ENCODE peak calls at places on chromosome 14, in nine cellular contexts. One of them, this sample, is unnamed.

GRCh38 chr14:36091096-36091495 is 85.4 kb downstream of the PTCSC3 start:
- DNase-seq in NCI-H1436: no peak
- DNase-seq in naive thymus-derived CD8-positive, alpha-beta T cell: no peak
- DNase-seq in RWPE1: peak
- DNase-seq in stimulated activated CD4-positive, alpha-beta T cell treated with anti-CD3 and anti-CD28 coated beads, Interleukin-15, amount 100 ng/mL, for 1 hour: no peak
- DNase-seq in neural crest cell: no peak
- DNase-seq in lung: peak
- DNase-seq in stimulated activated CD8-positive, alpha-beta memory T cell treated with anti-CD3 and anti-CD28 coated beads, Interleukin-4, amount 100 ng/mL, for 1 hour: no peak
- DNase-seq in central memory CD4-positive, alpha-beta T cell: no peak
- DNase-seq in this sample: no peak

GRCh38 chr14:91403069-91403600 is 14.5 kb downstream of the CCDC88C start:
- DNase-seq in NCI-H1436: no peak
- DNase-seq in naive thymus-derived CD8-positive, alpha-beta T cell: no peak
- DNase-seq in RWPE1: no peak
- DNase-seq in stimulated activated CD4-positive, alpha-beta T cell treated with anti-CD3 and anti-CD28 coated beads, Interleukin-15, amount 100 ng/mL, for 1 hour: no peak
- DNase-seq in neural crest cell: no peak
- DNase-seq in lung: no peak
- DNase-seq in stimulated activated CD8-positive, alpha-beta memory T cell treated with anti-CD3 and anti-CD28 coated beads, Interleukin-4, amount 100 ng/mL, for 1 hour: no peak
- DNase-seq in central memory CD4-positive, alpha-beta T cell: no peak
- DNase-seq in this sample: no peak

GRCh38 chr14:92737206-92737605 is 11.2 kb downstream of the LGMN start:
- DNase-seq in NCI-H1436: no peak
- DNase-seq in naive thymus-derived CD8-positive, alpha-beta T cell: peak
- DNase-seq in RWPE1: no peak
- DNase-seq in stimulated activated CD4-positive, alpha-beta T cell treated with anti-CD3 and anti-CD28 coated beads, Interleukin-15, amount 100 ng/mL, for 1 hour: no peak
- DNase-seq in neural crest cell: no peak
- DNase-seq in lung: no peak
- DNase-seq in stimulated activated CD8-positive, alpha-beta memory T cell treated with anti-CD3 and anti-CD28 coated beads, Interleukin-4, amount 100 ng/mL, for 1 hour: no peak
- DNase-seq in central memory CD4-positive, alpha-beta T cell: no peak
- DNase-seq in this sample: no peak

GRCh38 chr14:34113051-34113511 is 162.2 kb upstream of the EGLN3 start:
- DNase-seq in NCI-H1436: no peak
- DNase-seq in naive thymus-derived CD8-positive, alpha-beta T cell: no peak
- DNase-seq in RWPE1: peak
- DNase-seq in stimulated activated CD4-positive, alpha-beta T cell treated with anti-CD3 and anti-CD28 coated beads, Interleukin-15, amount 100 ng/mL, for 1 hour: no peak
- DNase-seq in neural crest cell: no peak
- DNase-seq in lung: no peak
- DNase-seq in stimulated activated CD8-positive, alpha-beta memory T cell treated with anti-CD3 and anti-CD28 coated beads, Interleukin-4, amount 100 ng/mL, for 1 hour: no peak
- DNase-seq in central memory CD4-positive, alpha-beta T cell: no peak
- DNase-seq in this sample: no peak

GRCh38 chr14:102819176-102819628 is 42.0 kb downstream of the TRAF3 start:
- DNase-seq in NCI-H1436: no peak
- DNase-seq in naive thymus-derived CD8-positive, alpha-beta T cell: no peak
- DNase-seq in RWPE1: peak
- DNase-seq in stimulated activated CD4-positive, alpha-beta T cell treated with anti-CD3 and anti-CD28 coated beads, Interleukin-15, amount 100 ng/mL, for 1 hour: no peak
- DNase-seq in neural crest cell: no peak
- DNase-seq in lung: no peak
- DNase-seq in stimulated activated CD8-positive, alpha-beta memory T cell treated with anti-CD3 and anti-CD28 coated beads, Interleukin-4, amount 100 ng/mL, for 1 hour: no peak
- DNase-seq in central memory CD4-positive, alpha-beta T cell: peak
- DNase-seq in this sample: no peak

GRCh38 chr14:93582516-93582915 is 151.8 kb downstream of the UNC79 start:
- DNase-seq in NCI-H1436: no peak
- DNase-seq in naive thymus-derived CD8-positive, alpha-beta T cell: no peak
- DNase-seq in RWPE1: no peak
- DNase-seq in stimulated activated CD4-positive, alpha-beta T cell treated with anti-CD3 and anti-CD28 coated beads, Interleukin-15, amount 100 ng/mL, for 1 hour: no peak
- DNase-seq in neural crest cell: no peak
- DNase-seq in lung: no peak
- DNase-seq in stimulated activated CD8-positive, alpha-beta memory T cell treated with anti-CD3 and anti-CD28 coated beads, Interleukin-4, amount 100 ng/mL, for 1 hour: no peak
- DNase-seq in central memory CD4-positive, alpha-beta T cell: no peak
- DNase-seq in this sample: no peak

GRCh38 chr14:31071151-31071550 is 45.0 kb upstream of the STRN3 start:
- DNase-seq in NCI-H1436: no peak
- DNase-seq in naive thymus-derived CD8-positive, alpha-beta T cell: no peak
- DNase-seq in RWPE1: no peak
- DNase-seq in stimulated activated CD4-positive, alpha-beta T cell treated with anti-CD3 and anti-CD28 coated beads, Interleukin-15, amount 100 ng/mL, for 1 hour: no peak
- DNase-seq in neural crest cell: no peak
- DNase-seq in lung: no peak
- DNase-seq in stimulated activated CD8-positive, alpha-beta memory T cell treated with anti-CD3 and anti-CD28 coated beads, Interleukin-4, amount 100 ng/mL, for 1 hour: no peak
- DNase-seq in central memory CD4-positive, alpha-beta T cell: no peak
- DNase-seq in this sample: no peak

GRCh38 chr14:57657487-57657886 is 163.8 kb upstream of the CCDC198 start:
- DNase-seq in NCI-H1436: no peak
- DNase-seq in naive thymus-derived CD8-positive, alpha-beta T cell: no peak
- DNase-seq in RWPE1: peak
- DNase-seq in stimulated activated CD4-positive, alpha-beta T cell treated with anti-CD3 and anti-CD28 coated beads, Interleukin-15, amount 100 ng/mL, for 1 hour: no peak
- DNase-seq in neural crest cell: no peak
- DNase-seq in lung: no peak
- DNase-seq in stimulated activated CD8-positive, alpha-beta memory T cell treated with anti-CD3 and anti-CD28 coated beads, Interleukin-4, amount 100 ng/mL, for 1 hour: no peak
- DNase-seq in central memory CD4-positive, alpha-beta T cell: no peak
- DNase-seq in this sample: no peak

GRCh38 chr14:20262642-20263128 is 23.6 kb downstream of the OR11H4 start:
- DNase-seq in NCI-H1436: no peak
- DNase-seq in naive thymus-derived CD8-positive, alpha-beta T cell: no peak
- DNase-seq in RWPE1: peak
- DNase-seq in stimulated activated CD4-positive, alpha-beta T cell treated with anti-CD3 and anti-CD28 coated beads, Interleukin-15, amount 100 ng/mL, for 1 hour: no peak
- DNase-seq in neural crest cell: no peak
- DNase-seq in lung: no peak
- DNase-seq in stimulated activated CD8-positive, alpha-beta memory T cell treated with anti-CD3 and anti-CD28 coated beads, Interleukin-4, amount 100 ng/mL, for 1 hour: no peak
- DNase-seq in central memory CD4-positive, alpha-beta T cell: no peak
- DNase-seq in this sample: no peak

GRCh38 chr14:96051642-96052540 is 12.7 kb downstream of the C14orf132 start:
- DNase-seq in NCI-H1436: no peak
- DNase-seq in naive thymus-derived CD8-positive, alpha-beta T cell: no peak
- DNase-seq in RWPE1: no peak
- DNase-seq in stimulated activated CD4-positive, alpha-beta T cell treated with anti-CD3 and anti-CD28 coated beads, Interleukin-15, amount 100 ng/mL, for 1 hour: no peak
- DNase-seq in neural crest cell: no peak
- DNase-seq in lung: no peak
- DNase-seq in stimulated activated CD8-positive, alpha-beta memory T cell treated with anti-CD3 and anti-CD28 coated beads, Interleukin-4, amount 100 ng/mL, for 1 hour: no peak
- DNase-seq in central memory CD4-positive, alpha-beta T cell: no peak
- DNase-seq in this sample: no peak

GRCh38 chr14:50796391-50796790 is 34.6 kb downstream of the NIN start:
- DNase-seq in NCI-H1436: no peak
- DNase-seq in naive thymus-derived CD8-positive, alpha-beta T cell: no peak
- DNase-seq in RWPE1: no peak
- DNase-seq in stimulated activated CD4-positive, alpha-beta T cell treated with anti-CD3 and anti-CD28 coated beads, Interleukin-15, amount 100 ng/mL, for 1 hour: no peak
- DNase-seq in neural crest cell: no peak
- DNase-seq in lung: no peak
- DNase-seq in stimulated activated CD8-positive, alpha-beta memory T cell treated with anti-CD3 and anti-CD28 coated beads, Interleukin-4, amount 100 ng/mL, for 1 hour: no peak
- DNase-seq in central memory CD4-positive, alpha-beta T cell: no peak
- DNase-seq in this sample: no peak